ENCODE peak calls at places on chromosomes 11 and 22, in four cellular contexts. One of them, this sample, is unnamed.

GRCh38 chr22:47773635-47774034 is 1011.2 kb downstream of the TBC1D22A start:
- DNase-seq in left ventricle myocardium inferior: no peak
- DNase-seq in heart left ventricle: no peak
- DNase-seq in astrocyte of the spinal cord: no peak
- DNase-seq in this sample: no peak

GRCh38 chr11:72321381-72321996 is 77.5 kb upstream of the PHOX2A start:
- DNase-seq in astrocyte of the spinal cord: peak; percentile 40
- DNase-seq in heart left ventricle: no peak
- DNase-seq in left ventricle myocardium inferior: no peak
- DNase-seq in this sample: no peak

GRCh38 chr11:128519353-128519752 is 68.0 kb downstream of the ETS1 start:
- DNase-seq in heart left ventricle: no peak
- DNase-seq in astrocyte of the spinal cord: no peak
- DNase-seq in left ventricle myocardium inferior: no peak
- DNase-seq in this sample: no peak

GRCh38 chr11:27404427-27404826 is 41.4 kb upstream of the CCDC34 start:
- DNase-seq in left ventricle myocardium inferior: no peak
- DNase-seq in heart left ventricle: no peak
- DNase-seq in astrocyte of the spinal cord: no peak
- DNase-seq in this sample: no peak

GRCh38 chr22:36816635-36817428 is at the start of gene PVALB:
- DNase-seq in heart left ventricle: peak; percentile 25
- DNase-seq in astrocyte of the spinal cord: peak; percentile 21
- DNase-seq in left ventricle myocardium inferior: peak; percentile 22
- DNase-seq in this sample: peak; percentile 65

GRCh38 chr22:27273386-27273785 is 528.2 kb downstream of the MN1 start:
- DNase-seq in heart left ventricle: no peak
- DNase-seq in astrocyte of the spinal cord: no peak
- DNase-seq in left ventricle myocardium inferior: no peak
- DNase-seq in this sample: no peak

GRCh38 chr11:118530683-118531596 is at the start of gene TMEM25:
- DNase-seq in heart left ventricle: peak; percentile 68
- DNase-seq in astrocyte of the spinal cord: peak; percentile 61
- DNase-seq in left ventricle myocardium inferior: peak; percentile 63
- DNase-seq in this sample: peak; percentile 82

GRCh38 chr11:15336016-15336415 is 221.3 kb downstream of the INSC start:
- DNase-seq in left ventricle myocardium inferior: no peak
- DNase-seq in astrocyte of the spinal cord: no peak
- DNase-seq in heart left ventricle: no peak
- DNase-seq in this sample: no peak

GRCh38 chr11:68329993-68330699 is 17.8 kb downstream of the LRP5 start:
- DNase-seq in astrocyte of the spinal cord: no peak
- DNase-seq in heart left ventricle: no peak
- DNase-seq in left ventricle myocardium inferior: no peak
- DNase-seq in this sample: no peak

GRCh38 chr11:89436071-89436470 is 55.1 kb downstream of the NOX4 start:
- DNase-seq in astrocyte of the spinal cord: peak; percentile 23
- DNase-seq in heart left ventricle: no peak
- DNase-seq in left ventricle myocardium inferior: no peak
- DNase-seq in this sample: no peak

GRCh38 chr11:117807482-117808272 is 10.7 kb upstream of the DSCAML1 start:
- DNase-seq in left ventricle myocardium inferior: peak; percentile 82
- DNase-seq in heart left ventricle: peak; percentile 79
- DNase-seq in astrocyte of the spinal cord: peak; percentile 64
- DNase-seq in this sample: peak; percentile 85

GRCh38 chr11:66343176-66343575 is 1.7 kb downstream of the BRMS1 start:
- DNase-seq in left ventricle myocardium inferior: no peak
- DNase-seq in heart left ventricle: no peak
- DNase-seq in astrocyte of the spinal cord: no peak
- DNase-seq in this sample: no peak

GRCh38 chr11:40445391-40445790 is 1014.1 kb downstream of the LRRC4C start:
- DNase-seq in left ventricle myocardium inferior: no peak
- DNase-seq in heart left ventricle: no peak
- DNase-seq in astrocyte of the spinal cord: no peak
- DNase-seq in this sample: no peak

GRCh38 chr11:115717215-115717584 is 213.0 kb upstream of the CADM1 start:
- DNase-seq in astrocyte of the spinal cord: no peak
- DNase-seq in left ventricle myocardium inferior: no peak
- DNase-seq in heart left ventricle: no peak
- DNase-seq in this sample: no peak

GRCh38 chr11:3092603-3093141 is 35.4 kb upstream of the CARS1 start:
- DNase-seq in heart left ventricle: no peak
- DNase-seq in astrocyte of the spinal cord: no peak
- DNase-seq in left ventricle myocardium inferior: no peak
- DNase-seq in this sample: no peak

GRCh38 chr22:43829904-43830851 is 18.1 kb upstream of the EFCAB6 start:
- DNase-seq in left ventricle myocardium inferior: peak; percentile 87
- DNase-seq in astrocyte of the spinal cord: peak; percentile 16
- DNase-seq in heart left ventricle: peak; percentile 81
- DNase-seq in this sample: peak; percentile 33

GRCh38 chr22:49155809-49156580 is 671.7 kb downstream of the BRD1 start:
- DNase-seq in heart left ventricle: no peak
- DNase-seq in astrocyte of the spinal cord: no peak
- DNase-seq in left ventricle myocardium inferior: no peak
- DNase-seq in this sample: no peak

GRCh38 chr11:8963569-8964323 is 496 bp downstream of the TMEM9B start:
- DNase-seq in astrocyte of the spinal cord: no peak
- DNase-seq in heart left ventricle: peak; percentile 82
- DNase-seq in left ventricle myocardium inferior: peak; percentile 77
- DNase-seq in this sample: peak; percentile 72

GRCh38 chr22:45671051-45671782 is 417 bp upstream of the ATXN10 start:
- DNase-seq in left ventricle myocardium inferior: no peak
- DNase-seq in heart left ventricle: no peak
- DNase-seq in astrocyte of the spinal cord: no peak
- DNase-seq in this sample: no peak

GRCh38 chr11:126742582-126742981 is 258.0 kb downstream of the KIRREL3 start:
- DNase-seq in astrocyte of the spinal cord: no peak
- DNase-seq in heart left ventricle: no peak
- DNase-seq in left ventricle myocardium inferior: no peak
- DNase-seq in this sample: no peak

GRCh38 chr11:76798656-76799055 is 15.5 kb downstream of the TSKU start:
- DNase-seq in astrocyte of the spinal cord: no peak
- DNase-seq in left ventricle myocardium inferior: no peak
- DNase-seq in heart left ventricle: no peak
- DNase-seq in this sample: no peak

GRCh38 chr11:72735495-72736027 is 16.6 kb downstream of the ARAP1 start:
- DNase-seq in astrocyte of the spinal cord: peak; percentile 44
- DNase-seq in heart left ventricle: peak; percentile 64
- DNase-seq in left ventricle myocardium inferior: peak; percentile 57
- DNase-seq in this sample: no peak

GRCh38 chr11:47234669-47235075 is 13.9 kb downstream of the ACP2 start:
- DNase-seq in heart left ventricle: peak; percentile 59
- DNase-seq in astrocyte of the spinal cord: peak; percentile 54
- DNase-seq in left ventricle myocardium inferior: no peak
- DNase-seq in this sample: no peak

GRCh38 chr11:9815486-9816136 is 151.7 kb downstream of the SWAP70 start:
- DNase-seq in heart left ventricle: no peak
- DNase-seq in left ventricle myocardium inferior: no peak
- DNase-seq in astrocyte of the spinal cord: peak; percentile 81
- DNase-seq in this sample: no peak

DNA sequence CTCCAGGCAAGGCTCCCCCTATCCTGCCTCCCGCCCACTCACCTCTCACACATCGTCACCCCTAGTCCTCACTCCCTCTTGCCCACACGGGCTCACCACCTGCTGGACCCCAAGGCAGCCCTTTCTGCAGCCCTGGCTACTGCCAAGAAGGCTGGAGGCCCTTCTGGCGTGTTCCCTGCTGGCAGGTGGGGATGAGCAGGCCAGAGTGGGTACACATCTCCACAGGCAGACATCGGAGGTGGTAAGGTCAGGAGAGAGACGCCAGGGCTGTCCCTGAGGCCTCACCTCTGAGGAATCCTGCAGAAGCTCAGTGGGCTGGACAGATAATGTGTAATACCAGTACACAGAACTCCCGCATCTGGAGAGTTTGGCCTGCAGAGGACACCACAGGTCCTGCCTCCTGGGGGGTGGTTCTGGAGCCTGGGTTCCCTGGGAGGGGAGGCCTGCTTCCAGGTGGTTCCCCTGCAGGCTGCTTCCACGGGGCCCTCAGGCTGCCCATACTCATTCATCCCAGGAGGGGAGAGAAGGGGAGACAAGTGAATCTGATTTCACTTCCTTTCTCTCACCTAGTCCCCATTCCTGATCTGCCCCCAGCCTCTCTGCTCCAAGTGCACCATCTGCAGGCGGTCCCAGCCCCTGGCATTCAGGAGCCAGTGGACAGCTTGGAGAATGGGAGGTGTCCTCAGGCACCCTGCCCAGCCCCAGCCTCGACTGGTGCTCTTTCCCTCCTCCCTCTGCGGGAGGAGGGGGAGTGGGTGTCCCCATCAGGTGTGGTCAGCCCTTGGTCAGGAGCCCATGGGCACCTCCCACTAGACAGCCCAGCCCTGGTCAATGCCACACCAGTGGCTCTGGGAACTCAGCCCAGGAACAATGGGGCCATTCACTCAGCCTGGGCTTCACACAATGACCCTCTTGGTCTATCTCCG is 6.1 kb upstream of the CHST1 start:
- DNase-seq in left ventricle myocardium inferior: no peak
- DNase-seq in astrocyte of the spinal cord: no peak
- DNase-seq in heart left ventricle: no peak
- DNase-seq in this sample: peak; percentile 82
- TF ChIP-seq CTCF in left ventricle myocardium inferior: peak; percentile 17
- TF ChIP-seq CTCF in astrocyte of the spinal cord: peak; percentile 3
- TF ChIP-seq CTCF in heart left ventricle: no peak
- TF ChIP-seq CTCF in this sample: no peak

DNA sequence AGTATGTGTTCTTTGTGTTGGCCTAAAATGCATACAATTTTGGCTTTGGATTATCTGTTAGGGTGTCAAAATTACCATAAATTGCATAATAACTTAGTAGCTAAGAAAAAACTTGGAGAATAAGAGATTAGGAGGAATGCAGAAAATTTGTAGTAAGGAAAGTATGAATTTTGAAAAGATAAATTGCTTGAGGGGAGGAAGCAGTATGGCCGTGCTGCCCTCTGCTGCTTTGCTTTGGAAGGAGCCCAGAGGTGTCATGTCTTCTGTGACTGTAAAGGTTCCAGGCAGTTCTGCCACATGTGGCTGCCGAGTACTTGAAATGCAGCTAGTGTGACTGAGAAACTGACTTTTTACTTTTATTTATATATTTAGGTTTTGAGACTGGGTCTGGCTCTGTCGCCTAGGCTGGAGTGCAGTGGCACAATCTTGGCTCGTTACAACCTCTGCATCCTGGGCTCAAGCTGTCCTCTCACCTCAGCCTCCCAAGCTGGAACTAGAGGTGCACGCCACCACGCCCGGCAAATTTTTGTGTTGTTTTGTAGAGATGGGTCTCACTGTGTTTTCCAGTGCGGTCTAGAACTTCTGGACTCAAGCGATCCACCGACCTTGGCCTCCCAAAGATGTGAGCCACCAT is 1.8 kb downstream of the ADSL start:
- DNase-seq in heart left ventricle: no peak
- DNase-seq in left ventricle myocardium inferior: no peak
- DNase-seq in astrocyte of the spinal cord: peak; percentile 60
- DNase-seq in this sample: peak; percentile 60
- H3K4me3 ChIP-seq in heart left ventricle: peak overlapping the region; percentile 77
- H3K4me3 ChIP-seq in left ventricle myocardium inferior: peak overlapping the region; percentile 86
- H3K4me3 ChIP-seq in astrocyte of the spinal cord: no peak overlapping the region
- H3K4me3 ChIP-seq in this sample: peak overlapping the region; percentile 89

GRCh38 chr11:106276859-106277436 is 199.5 kb downstream of the AASDHPPT start:
- DNase-seq in astrocyte of the spinal cord: peak; percentile 29
- DNase-seq in heart left ventricle: no peak
- DNase-seq in left ventricle myocardium inferior: no peak
- DNase-seq in this sample: no peak
- TF ChIP-seq CTCF in astrocyte of the spinal cord: peak; percentile 52
- TF ChIP-seq CTCF in heart left ventricle: no peak
- TF ChIP-seq CTCF in left ventricle myocardium inferior: no peak
- TF ChIP-seq CTCF in this sample: no peak

GRCh38 chr11:11987503-11988022 is 20.9 kb downstream of the DKK3 start:
- DNase-seq in left ventricle myocardium inferior: no peak
- DNase-seq in heart left ventricle: no peak
- DNase-seq in astrocyte of the spinal cord: peak; percentile 55
- DNase-seq in this sample: no peak
- H3K4me3 ChIP-seq in left ventricle myocardium inferior: no peak overlapping the region
- H3K4me3 ChIP-seq in heart left ventricle: no peak overlapping the region
- H3K4me3 ChIP-seq in astrocyte of the spinal cord: no peak overlapping the region
- H3K4me3 ChIP-seq in this sample: no peak overlapping the region

GRCh38 chr22:26086359-26086758 is 82.9 kb upstream of the SEZ6L start:
- DNase-seq in left ventricle myocardium inferior: no peak
- DNase-seq in astrocyte of the spinal cord: no peak
- DNase-seq in heart left ventricle: no peak
- DNase-seq in this sample: no peak
- TF ChIP-seq CTCF in left ventricle myocardium inferior: peak; percentile 44
- TF ChIP-seq CTCF in astrocyte of the spinal cord: no peak
- TF ChIP-seq CTCF in heart left ventricle: no peak
- TF ChIP-seq CTCF in this sample: no peak